ENCODE peak calls at places on chromosomes 12 and 14, in five cellular contexts. Y, B, M, T and J are unnamed samples.

GRCh38 chr12:53234236-53234635 is 2.2 kb upstream of the RARG start:
- DNase-seq in M (peak; percentile 52), T (peak; percentile 86), Y (no peak), B (no peak), J (peak; percentile 48)

GRCh38 chr12:29405561-29405960 is 24.6 kb upstream of the ERGIC2 start:
- DNase-seq in M (no peak), T (no peak), B (no peak), Y (no peak), J (no peak)

GRCh38 chr14:75861161-75861621 is 120.6 kb downstream of the TGFB3 start:
- DNase-seq in M (no peak), Y (no peak), T (no peak), B (peak; percentile 66), J (no peak)

GRCh38 chr14:91108941-91109611 is 4.8 kb upstream of the DGLUCY start:
- DNase-seq in M (no peak), Y (no peak), T (no peak), B (no peak), J (no peak)

GRCh38 chr12:81086342-81086741 is 8.5 kb downstream of the ACSS3 start:
- DNase-seq in Y (no peak), B (no peak), M (no peak), T (peak; percentile 69), J (no peak)

GRCh38 chr14:99324291-99324690 is 52.3 kb upstream of the BCL11B start:
- DNase-seq in B (no peak), T (no peak), M (no peak), Y (no peak), J (no peak)

GRCh38 chr14:103188691-103189480 is 65.6 kb downstream of the TNFAIP2 start:
- DNase-seq in Y (no peak), M (no peak), B (no peak), T (peak; percentile 36), J (peak; percentile 62)

GRCh38 chr12:82857911-82858533 is 171.3 kb downstream of the TMTC2 start:
- DNase-seq in M (no peak), Y (no peak), B (no peak), T (peak; percentile 9), J (no peak)

GRCh38 chr14:52356025-52356424 is 41.9 kb downstream of the PTGER2 start:
- DNase-seq in B (no peak), Y (no peak), T (no peak), M (no peak), J (no peak)

GRCh38 chr12:52149182-52149641 is 42.6 kb downstream of the KRT80 start:
- DNase-seq in T (no peak), Y (no peak), M (no peak), B (no peak), J (no peak)

GRCh38 chr12:68332726-68333630 is 816 bp upstream of the MDM1 start:
- DNase-seq in Y (no peak), T (no peak), B (peak; percentile 16), M (no peak), J (no peak)

GRCh38 chr12:107330901-107331431 is 237.6 kb upstream of the CRY1 start:
- DNase-seq in T (peak; percentile 55), Y (no peak), M (peak; percentile 45), B (no peak), J (no peak)

GRCh38 chr12:77998236-77998786 is 167.6 kb downstream of the NAV3 start:
- DNase-seq in M (no peak), B (no peak), Y (no peak), T (no peak), J (no peak)

GRCh38 chr14:60723218-60724079 is 702 bp downstream of the SIX4 start:
- DNase-seq in T (peak; percentile 83), Y (peak; percentile 56), B (peak; percentile 49), M (peak; percentile 57), J (peak; percentile 20)

GRCh38 chr12:88600272-88600671 is 20.0 kb upstream of the KITLG start:
- DNase-seq in B (peak; percentile 89), M (no peak), T (no peak), Y (no peak), J (no peak)
- TF ChIP-seq CTCF in B (no peak), M (no peak), T (no peak), Y (no peak), J (no peak)

GRCh38 chr12:7989827-7990491 is 42.6 kb upstream of the FOXJ2 start:
- DNase-seq in T (no peak), Y (no peak), B (no peak), M (no peak), J (no peak)
- H3K4me3 ChIP-seq in T (no peak overlapping the region), Y (no peak overlapping the region), B (no peak overlapping the region), M (no peak overlapping the region), J (no peak overlapping the region)

GRCh38 chr14:100709956-100710284 is 16.8 kb upstream of the DLK1 start:
- DNase-seq in T (no peak), M (no peak), B (no peak), Y (no peak), J (no peak)
- TF ChIP-seq CTCF in T (no peak), M (no peak), B (no peak), Y (no peak), J (no peak)

DNA sequence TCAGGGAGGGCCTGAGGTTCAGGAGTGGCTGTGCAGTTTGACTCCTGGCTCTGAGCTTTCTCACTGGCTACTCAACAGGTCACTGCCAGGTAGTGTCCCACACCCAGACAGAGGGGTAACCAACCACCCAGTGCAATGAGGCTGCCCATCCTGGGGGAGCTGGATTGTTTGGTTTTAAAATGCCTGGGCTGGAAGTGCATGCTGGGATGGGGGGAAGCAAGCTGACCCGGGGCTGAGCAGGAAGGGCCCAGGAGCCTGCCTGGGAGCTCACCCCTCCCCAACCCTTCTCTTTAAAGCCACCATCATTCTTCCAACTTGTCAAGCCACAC is 12.6 kb upstream of the ABHD12B start:
- DNase-seq in Y (no peak), M (no peak), B (no peak), T (no peak), J (no peak)
- H3K4me3 ChIP-seq in Y (peak overlapping the region; percentile 37), M (peak overlapping the region; percentile 52), B (peak overlapping the region; percentile 77), T (no peak overlapping the region), J (peak overlapping the region; percentile 61)

GRCh38 chr14:23137221-23138172 is 18.4 kb upstream of the CEBPE start:
- DNase-seq in M (no peak), T (no peak), Y (no peak), B (no peak), J (no peak)
- TF ChIP-seq CTCF in M (no peak), T (no peak), Y (no peak), B (no peak), J (no peak)

GRCh38 chr12:38138225-38139221 is 178.1 kb upstream of the ALG10B start:
- DNase-seq in M (peak; percentile 60), Y (peak; percentile 71), B (peak; percentile 31), T (peak; percentile 56), J (peak; percentile 67)
- H3K4me3 ChIP-seq in M (no peak overlapping the region), Y (peak overlapping the region; percentile 50), B (peak overlapping the region; percentile 33), T (no peak overlapping the region), J (peak overlapping the region; percentile 39)

DNA sequence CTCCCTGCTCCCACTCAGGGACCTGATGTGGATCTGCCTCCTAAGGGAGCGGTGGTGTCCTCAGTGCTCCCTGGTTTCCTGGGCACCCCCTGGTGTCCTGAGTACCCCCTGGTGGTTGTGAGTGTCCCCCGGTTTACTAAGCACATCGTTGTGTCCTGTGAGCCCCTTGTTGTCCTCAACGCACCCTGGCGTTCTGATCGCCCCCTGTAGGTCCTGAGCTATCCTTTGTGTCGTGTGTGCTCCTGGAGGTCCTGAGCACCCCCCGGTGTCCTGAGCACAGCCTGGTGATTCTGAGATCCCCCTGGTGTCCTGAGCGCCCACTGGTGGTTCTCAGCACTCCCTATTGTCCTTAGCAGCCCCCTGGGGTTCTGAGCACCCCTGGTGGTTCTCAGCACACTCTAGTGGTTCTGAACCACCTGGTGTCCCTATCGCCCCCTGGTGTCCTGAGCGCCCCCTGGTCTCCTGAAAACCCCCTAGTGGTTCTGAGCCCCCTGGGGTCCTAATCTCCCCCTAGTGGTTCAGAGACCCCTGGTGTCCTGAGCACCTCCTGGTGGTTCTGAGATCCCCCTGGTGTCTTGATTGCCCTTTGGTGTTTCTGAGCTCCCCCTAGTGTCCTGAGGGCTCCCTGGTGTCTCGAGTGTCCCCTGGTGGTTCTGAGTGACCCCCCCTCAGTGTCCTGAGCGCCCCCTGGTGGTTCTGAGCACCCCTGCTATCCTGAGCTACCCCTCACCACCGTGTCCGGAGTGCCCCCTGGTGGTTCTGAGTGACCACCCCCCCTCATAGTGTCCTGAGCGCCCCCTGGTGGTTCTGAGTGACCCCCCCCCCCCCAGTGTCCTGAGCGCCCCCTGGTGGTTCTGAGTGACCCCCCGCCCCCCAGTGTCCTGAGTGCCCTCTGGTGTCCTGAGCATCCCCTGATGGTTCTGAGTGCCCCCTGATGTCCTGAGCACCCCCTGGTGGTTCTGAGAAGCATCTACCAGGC is 615.1 kb downstream of the TMEM121 start:
- DNase-seq in T (no peak), B (no peak), Y (no peak), M (peak; percentile 17), J (no peak)
- TF ChIP-seq CTCF in T (no peak), B (no peak), Y (no peak), M (peak; percentile 15), J (no peak)